ENCODE peak calls at places on chromosomes 7 and 10, in eight cellular contexts. E, Q, T, Y, B, R, O and F are unnamed samples.

GRCh38 chr10:59361659-59362183 is 628 bp downstream of the FAM13C start:
- DNase-seq in E (no peak), Q (no peak), O (peak; percentile 26), R (no peak), Y (no peak), B (peak; percentile 29), T (no peak), F (no peak)

GRCh38 chr7:145681646-145682045 is 435.0 kb upstream of the CNTNAP2 start:
- DNase-seq in O (no peak), E (no peak), T (no peak), Q (no peak), Y (no peak), B (no peak), R (no peak), F (no peak)

GRCh38 chr10:43210556-43210955 is 56.3 kb downstream of the RASGEF1A start:
- DNase-seq in E (no peak), T (no peak), O (no peak), R (no peak), Q (no peak), B (no peak), Y (no peak), F (no peak)

GRCh38 chr10:86079088-86079487 is 287.5 kb downstream of the GRID1 start:
- DNase-seq in E (no peak), R (no peak), Q (peak; percentile 66), T (no peak), O (peak; percentile 79), Y (no peak), B (peak; percentile 1), F (no peak)

GRCh38 chr10:87608756-87609155 is 50.9 kb upstream of the PAPSS2 start:
- DNase-seq in E (peak; percentile 25), B (no peak), R (no peak), Q (no peak), Y (peak; percentile 46), O (peak; percentile 37), T (no peak), F (no peak)

GRCh38 chr10:45377858-45378257 is 3.8 kb downstream of the ALOX5 start:
- DNase-seq in B (no peak), Y (no peak), E (no peak), Q (no peak), T (no peak), R (no peak), O (no peak), F (no peak)

GRCh38 chr10:119620241-119620753 is 23.5 kb upstream of the TIAL1 start:
- DNase-seq in Q (no peak), Y (no peak), B (peak; percentile 14), O (no peak), R (no peak), E (no peak), T (no peak), F (no peak)

GRCh38 chr7:100247152-100247757 is 27.5 kb downstream of the PVRIG start:
- DNase-seq in B (peak; percentile 92), T (no peak), E (peak; percentile 93), Q (peak; percentile 70), Y (peak; percentile 48), R (peak; percentile 71), O (peak; percentile 86), F (no peak)

GRCh38 chr10:3660753-3661152 is 124.3 kb downstream of the KLF6 start:
- DNase-seq in E (no peak), B (no peak), Y (no peak), T (no peak), Q (no peak), R (no peak), O (no peak), F (no peak)

GRCh38 chr10:49631975-49632374 is 18.1 kb downstream of the CHAT start:
- DNase-seq in Q (no peak), E (no peak), O (no peak), T (no peak), R (no peak), Y (no peak), B (no peak), F (no peak)

GRCh38 chr7:22782616-22783232 is 39.9 kb downstream of the TOMM7 start:
- DNase-seq in Q (peak; percentile 48), O (peak; percentile 42), E (peak; percentile 84), B (peak; percentile 73), R (peak; percentile 76), Y (peak; percentile 76), T (peak; percentile 75), F (peak; percentile 66)

GRCh38 chr10:117552759-117553158 is 10.2 kb downstream of the EMX2 start:
- DNase-seq in T (no peak), B (no peak), O (no peak), Y (no peak), Q (no peak), E (no peak), R (no peak), F (no peak)

GRCh38 chr7:74312418-74313021 is 23.3 kb downstream of the CLIP2 start:
- DNase-seq in E (no peak), Q (peak; percentile 60), O (no peak), T (no peak), B (peak; percentile 95), R (no peak), Y (peak; percentile 30), F (peak; percentile 32)

GRCh38 chr10:69952069-69952800 is 100.4 kb upstream of the MACROH2A2 start:
- DNase-seq in T (peak; percentile 79), E (no peak), Q (no peak), R (peak; percentile 71), B (no peak), Y (no peak), O (no peak), F (no peak)

DNA sequence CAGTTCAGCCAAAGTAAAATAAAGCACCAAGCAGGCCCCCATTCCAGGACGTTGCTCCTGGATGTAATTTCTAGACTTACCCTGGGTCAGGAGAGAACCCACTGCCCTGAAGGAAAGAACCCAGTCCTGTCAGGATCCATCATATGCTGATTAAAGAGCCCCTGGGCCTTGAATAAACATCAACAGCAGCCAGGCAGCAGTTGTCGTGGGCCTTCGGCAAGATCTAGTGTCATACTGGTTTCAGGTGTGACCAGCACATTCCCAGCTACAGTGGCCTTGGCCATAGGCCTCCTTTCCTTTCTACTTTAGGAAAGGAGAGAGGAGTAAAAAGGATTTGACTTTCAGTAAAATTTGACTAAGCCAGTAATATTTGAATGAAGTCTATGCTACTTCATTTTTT is 289.1 kb upstream of the CACNA2D1 start:
- DNase-seq in B (no peak), Q (no peak), E (no peak), Y (no peak), R (no peak), O (no peak), T (no peak), F (no peak)
- H3K4me3 ChIP-seq in B (no peak overlapping the region), Q (no peak overlapping the region), E (no peak overlapping the region), Y (no peak overlapping the region), R (no peak overlapping the region), O (no peak overlapping the region), T (no peak overlapping the region), F (no peak overlapping the region)

DNA sequence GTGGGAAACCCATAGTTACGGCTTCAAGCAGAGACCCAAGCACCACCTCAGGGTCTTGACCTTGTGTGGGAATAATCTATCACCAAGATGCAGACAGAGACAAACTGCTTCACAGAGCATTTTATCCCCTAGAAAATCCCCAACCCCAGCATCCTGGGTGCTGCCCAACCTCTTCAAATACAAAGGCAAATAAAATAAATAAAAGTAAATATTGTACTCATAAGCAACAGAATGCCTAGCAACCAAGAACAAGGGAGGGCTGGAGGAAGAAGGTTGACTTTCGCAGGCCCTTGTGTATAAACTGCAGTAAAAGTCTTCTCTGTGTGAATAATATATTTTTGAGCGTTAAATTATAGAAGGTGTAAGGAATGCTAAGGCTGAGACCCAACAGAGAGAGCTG is 219.5 kb downstream of the WDR11 start:
- DNase-seq in O (no peak), Q (no peak), E (no peak), B (no peak), T (no peak), R (no peak), Y (no peak), F (no peak)
- TF ChIP-seq CTCF in O (no peak), Q (no peak), E (no peak), B (no peak), T (no peak), R (no peak), Y (no peak), F (no peak)

DNA sequence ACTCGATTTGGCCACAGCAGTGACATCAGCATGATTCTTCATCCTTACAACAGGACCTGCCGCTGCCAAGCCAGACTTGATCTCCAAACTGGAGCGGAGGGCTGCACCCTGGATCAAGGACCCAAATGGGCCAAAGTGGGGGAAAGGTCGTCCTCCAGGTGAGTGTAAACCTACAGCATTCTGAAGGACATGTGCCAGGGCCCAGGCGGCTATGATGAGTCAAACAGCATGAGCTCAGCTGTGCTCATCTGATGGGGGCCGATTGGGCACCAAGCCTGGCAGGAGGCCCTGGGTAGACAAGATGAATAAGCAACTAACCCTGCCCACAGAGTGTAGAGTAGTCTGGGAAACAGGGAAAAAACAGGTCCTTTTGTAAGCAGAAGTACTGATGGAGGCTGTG is 14.4 kb upstream of the ATP6V0E2 start:
- DNase-seq in E (no peak), O (no peak), B (peak; percentile 7), Y (no peak), Q (no peak), T (no peak), R (no peak), F (no peak)
- TF ChIP-seq EZH2phosphoT487 in E (no peak), O (no peak), B (no peak), Y (no peak), Q (no peak), T (no peak), R (no peak), F (no peak)

GRCh38 chr10:130167193-130167592 is 31.0 kb downstream of the GLRX3 start:
- DNase-seq in R (no peak), T (no peak), B (no peak), E (no peak), Y (no peak), O (no peak), Q (no peak), F (no peak)

GRCh38 chr10:130174343-130174742 is 38.2 kb downstream of the GLRX3 start:
- DNase-seq in T (no peak), O (no peak), B (no peak), E (no peak), R (no peak), Q (no peak), Y (no peak), F (no peak)

GRCh38 chr10:130171196-130171595 is 35.0 kb downstream of the GLRX3 start:
- DNase-seq in O (no peak), Y (no peak), B (no peak), R (no peak), Q (no peak), T (no peak), E (no peak), F (peak; percentile 89)

GRCh38 chr10:130167707-130168106 is 31.5 kb downstream of the GLRX3 start:
- DNase-seq in Q (no peak), E (no peak), Y (no peak), B (no peak), T (no peak), O (no peak), R (no peak), F (no peak)

DNA sequence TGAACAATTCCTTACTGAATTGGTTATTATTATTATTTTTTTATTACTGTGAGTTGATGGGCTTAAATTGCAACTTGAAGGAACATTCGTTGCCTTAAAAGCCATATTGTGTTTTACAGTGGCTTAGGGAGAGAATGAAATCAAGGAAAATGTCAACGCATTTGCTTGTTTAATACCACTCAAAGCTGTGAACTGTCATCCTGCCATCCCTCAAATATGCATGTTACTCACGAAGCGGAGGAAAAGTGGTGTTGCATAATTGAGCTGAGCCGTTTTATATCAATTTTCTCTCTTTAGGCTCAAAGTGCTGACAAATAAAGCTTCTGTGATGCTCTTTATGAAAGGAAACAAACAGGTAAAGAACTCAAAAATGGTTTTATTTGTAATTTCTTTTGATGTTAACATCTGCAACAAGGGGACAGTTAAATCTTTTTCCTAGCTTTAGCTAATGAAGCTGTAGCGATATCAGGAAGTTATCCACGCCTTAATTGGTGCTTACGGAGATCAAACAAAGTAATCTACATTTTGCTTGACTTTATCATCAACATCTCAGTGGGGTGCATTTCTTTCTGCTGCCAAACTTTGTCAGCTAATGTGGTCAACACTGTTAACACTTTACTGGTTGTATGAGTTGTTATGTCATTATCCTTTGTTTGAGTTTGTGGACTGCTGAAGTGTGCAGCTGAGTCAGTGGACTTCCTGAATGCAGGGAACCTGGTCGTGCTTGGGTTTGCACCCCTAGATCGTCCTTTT is 33.1 kb downstream of the GLRX3 start:
- DNase-seq in O (no peak), T (no peak), E (peak; percentile 31), R (no peak), Y (no peak), B (no peak), Q (no peak), F (no peak)
- H3K4me3 ChIP-seq in O (no peak overlapping the region), T (no peak overlapping the region), E (no peak overlapping the region), R (no peak overlapping the region), Y (no peak overlapping the region), B (no peak overlapping the region), Q (no peak overlapping the region), F (no peak overlapping the region)